ENCODE peak calls at places on chromosomes 16 and 17, in nine cellular contexts. T, F, L, I, D, M, B, X and G are unnamed samples.

GRCh38 chr17:3894927-3895343 is 2.1 kb upstream of the CAMKK1 start:
- DNase-seq in I (peak), M (peak), L (no peak), D (no peak), F (peak), B (no peak), T (no peak), X (no peak), G (peak)

GRCh38 chr16:2081685-2082084 is 33.9 kb downstream of the TSC2 start:
- DNase-seq in X (no peak), M (no peak), B (no peak), D (no peak), F (no peak), I (no peak), T (no peak), L (no peak), G (peak)

GRCh38 chr16:86495357-86495701 is 15.0 kb upstream of the FOXF1 start:
- DNase-seq in L (no peak), F (no peak), M (no peak), T (no peak), B (no peak), D (no peak), I (no peak), X (no peak), G (no peak)

GRCh38 chr17:40063034-40063765 is 435 bp downstream of the THRA start:
- DNase-seq in X (peak), F (peak), L (peak), B (no peak), D (peak), T (no peak), I (peak), M (peak), G (peak)

GRCh38 chr16:7239547-7239946 is 93.1 kb upstream of the RBFOX1 start:
- DNase-seq in X (no peak), M (no peak), F (no peak), I (no peak), T (no peak), B (no peak), D (no peak), L (no peak), G (no peak)

GRCh38 chr16:5616841-5617240 is 519.2 kb upstream of the EEF2KMT start:
- DNase-seq in T (no peak), X (no peak), I (no peak), D (no peak), F (no peak), B (no peak), M (no peak), L (no peak), G (no peak)

GRCh38 chr17:18860161-18860972 is 2.4 kb downstream of the PRPSAP2 start:
- DNase-seq in B (no peak), D (no peak), T (no peak), F (no peak), L (no peak), X (no peak), I (peak), M (no peak), G (no peak)

GRCh38 chr16:81279375-81279774 is 35.4 kb upstream of the GAN start:
- DNase-seq in T (no peak), M (no peak), L (no peak), X (no peak), D (no peak), I (peak), B (no peak), F (no peak), G (peak)

GRCh38 chr16:85699628-85700027 is 10.9 kb upstream of the GINS2 start:
- DNase-seq in I (peak), B (no peak), T (no peak), X (no peak), L (no peak), D (no peak), M (no peak), F (no peak), G (peak)

GRCh38 chr17:37490022-37490587 is 414 bp downstream of the DUSP14 start:
- DNase-seq in F (peak), B (peak), D (peak), L (peak), T (peak), M (peak), I (peak), X (peak), G (peak)

GRCh38 chr17:17994271-17994670 is 21.6 kb downstream of the DRC3 start:
- DNase-seq in L (peak), M (no peak), T (no peak), X (no peak), I (peak), D (peak), F (peak), B (no peak), G (peak)

GRCh38 chr17:17713839-17714238 is 32.6 kb downstream of the RAI1 start:
- DNase-seq in M (peak), X (no peak), B (no peak), I (no peak), T (no peak), F (no peak), D (no peak), L (no peak), G (peak)

GRCh38 chr16:19831678-19832077 is 53.0 kb downstream of the GPRC5B start:
- DNase-seq in X (no peak), T (no peak), M (no peak), I (peak), B (no peak), F (no peak), L (no peak), D (no peak), G (peak)

GRCh38 chr16:13359835-13360234 is 458.4 kb downstream of the SHISA9 start:
- DNase-seq in X (no peak), I (no peak), L (no peak), M (no peak), T (no peak), D (no peak), F (no peak), B (no peak), G (no peak)

GRCh38 chr16:16004314-16004749 is 54.9 kb downstream of the ABCC1 start:
- DNase-seq in X (no peak), B (no peak), M (no peak), T (no peak), L (no peak), D (no peak), F (no peak), I (peak), G (peak)

GRCh38 chr16:1785846-1786170 is 3.0 kb downstream of the NUBP2 start:
- DNase-seq in X (no peak), T (no peak), M (peak), F (no peak), B (no peak), D (no peak), L (no peak), I (no peak), G (no peak)

GRCh38 chr17:38897671-38898290 is 27.6 kb upstream of the LASP1NB start:
- DNase-seq in D (no peak), B (no peak), L (no peak), M (no peak), X (no peak), F (peak), I (no peak), T (no peak), G (no peak)

GRCh38 chr17:40314557-40314953 is 5.6 kb downstream of the RARA start:
- DNase-seq in L (peak), T (peak), I (peak), M (peak), D (peak), F (peak), B (peak), X (peak), G (peak)

GRCh38 chr17:17749921-17750320 is 68.7 kb downstream of the RAI1 start:
- DNase-seq in D (peak), L (peak), T (peak), F (peak), X (no peak), B (no peak), I (peak), M (no peak), G (peak)

GRCh38 chr16:66845791-66846221 is 1.6 kb downstream of the CA7 start:
- DNase-seq in L (no peak), T (no peak), M (no peak), B (no peak), D (peak), X (no peak), I (no peak), F (peak), G (no peak)